ENCODE peak calls at places on chromosome 18, in nine cellular contexts. U, F, E, M, X, I, G, V and C are unnamed samples. For H3K4me1, the result is how much of the 10 kb centered on the place peaks cover.

GRCh38 chr18:500556-501405 is at the start of gene COLEC12:
- DNase-seq in I (peak), U (no peak), X (peak), M (no peak), F (no peak), V (no peak), G (no peak), E (no peak), C (peak)

GRCh38 chr18:48230459-48231113 is 178.6 kb downstream of the ZBTB7C start:
- DNase-seq in I (peak), V (no peak), G (peak), X (peak), E (peak), U (peak), M (no peak), F (peak), C (peak)

GRCh38 chr18:61651145-61651879 is 241.5 kb downstream of the RNF152 start:
- DNase-seq in F (no peak), V (no peak), G (no peak), U (no peak), X (no peak), I (no peak), M (no peak), E (peak), C (no peak)

GRCh38 chr18:57434177-57434535 is 1.0 kb upstream of the ONECUT2 start:
- DNase-seq in U (peak), E (peak), V (no peak), X (no peak), M (no peak), G (no peak), F (no peak), I (no peak), C (no peak)

GRCh38 chr18:49708674-49709580 is 104.4 kb downstream of the ACAA2 start:
- DNase-seq in G (no peak), M (no peak), F (no peak), V (no peak), X (no peak), E (no peak), I (no peak), U (no peak), C (no peak)

GRCh38 chr18:1408331-1408835 is 503.7 kb downstream of the ADCYAP1 start:
- DNase-seq in U (no peak), G (no peak), M (no peak), F (no peak), V (no peak), I (no peak), E (no peak), X (no peak), C (no peak)

GRCh38 chr18:79879566-79879965 is 71.9 kb downstream of the SLC66A2 start:
- DNase-seq in G (no peak), E (no peak), U (no peak), V (no peak), M (no peak), I (no peak), F (no peak), X (no peak), C (no peak)

GRCh38 chr18:27845897-27846296 is 331.0 kb downstream of the CDH2 start:
- DNase-seq in U (no peak), F (no peak), V (no peak), X (no peak), M (no peak), I (no peak), E (no peak), G (no peak), C (no peak)

GRCh38 chr18:23982154-23983071 is 32.1 kb upstream of the TTC39C start:
- DNase-seq in X (peak), U (peak), G (peak), I (no peak), E (peak), M (peak), F (peak), V (no peak), C (no peak)

GRCh38 chr18:72086421-72086820 is 457.7 kb downstream of the CBLN2 start:
- DNase-seq in X (no peak), I (no peak), V (no peak), E (peak), M (no peak), G (no peak), U (peak), F (no peak), C (no peak)

GRCh38 chr18:2002178-2002577 is 569.1 kb downstream of the METTL4 start:
- DNase-seq in X (no peak), E (no peak), I (no peak), U (no peak), V (no peak), M (no peak), F (no peak), G (no peak), C (no peak)

GRCh38 chr18:22170421-22171262 is 1.3 kb downstream of the GATA6 start:
- DNase-seq in G (peak), E (peak), M (peak), V (no peak), X (peak), F (peak), I (peak), U (peak), C (peak)

GRCh38 chr18:22282311-22283235 is 113.2 kb downstream of the GATA6 start:
- DNase-seq in I (peak), M (no peak), G (no peak), V (no peak), E (peak), U (peak), F (no peak), X (no peak), C (no peak)

GRCh38 chr18:32768646-32769206 is 4.1 kb downstream of the KLHL14 start:
- DNase-seq in F (no peak), V (no peak), E (no peak), X (no peak), U (no peak), I (no peak), G (no peak), M (no peak), C (no peak)

GRCh38 chr18:527136-527535 is 26.6 kb upstream of the COLEC12 start:
- DNase-seq in U (no peak), X (no peak), E (no peak), G (no peak), I (no peak), V (no peak), F (no peak), M (no peak), C (no peak)

GRCh38 chr18:58455318-58455950 is 173.5 kb downstream of the ALPK2 start:
- DNase-seq in G (no peak), U (no peak), X (no peak), I (no peak), E (peak), V (no peak), M (no peak), F (no peak), C (no peak)

GRCh38 chr18:3008546-3008945 is 4.4 kb downstream of the LPIN2 start:
- DNase-seq in V (no peak), U (peak), M (no peak), X (no peak), I (no peak), E (no peak), G (no peak), F (no peak), C (no peak)

GRCh38 chr18:59148192-59148591 is 8.5 kb downstream of the SEC11C start:
- DNase-seq in G (no peak), F (no peak), U (no peak), M (no peak), V (no peak), I (no peak), E (no peak), X (no peak), C (no peak)

GRCh38 chr18:28834889-28835288 is 658.0 kb upstream of the CDH2 start:
- DNase-seq in M (no peak), F (no peak), U (peak), V (no peak), I (no peak), E (no peak), X (no peak), G (no peak), C (no peak)

GRCh38 chr18:51342815-51343214 is 145.3 kb upstream of the MEX3C start:
- DNase-seq in G (no peak), V (peak), E (peak), F (no peak), M (no peak), U (peak), I (no peak), X (no peak), C (no peak)

GRCh38 chr18:74281011-74281638 is 10.6 kb downstream of the CYB5A start:
- DNase-seq in X (no peak), F (no peak), I (no peak), V (no peak), M (no peak), G (no peak), U (no peak), E (no peak), C (no peak)

DNA sequence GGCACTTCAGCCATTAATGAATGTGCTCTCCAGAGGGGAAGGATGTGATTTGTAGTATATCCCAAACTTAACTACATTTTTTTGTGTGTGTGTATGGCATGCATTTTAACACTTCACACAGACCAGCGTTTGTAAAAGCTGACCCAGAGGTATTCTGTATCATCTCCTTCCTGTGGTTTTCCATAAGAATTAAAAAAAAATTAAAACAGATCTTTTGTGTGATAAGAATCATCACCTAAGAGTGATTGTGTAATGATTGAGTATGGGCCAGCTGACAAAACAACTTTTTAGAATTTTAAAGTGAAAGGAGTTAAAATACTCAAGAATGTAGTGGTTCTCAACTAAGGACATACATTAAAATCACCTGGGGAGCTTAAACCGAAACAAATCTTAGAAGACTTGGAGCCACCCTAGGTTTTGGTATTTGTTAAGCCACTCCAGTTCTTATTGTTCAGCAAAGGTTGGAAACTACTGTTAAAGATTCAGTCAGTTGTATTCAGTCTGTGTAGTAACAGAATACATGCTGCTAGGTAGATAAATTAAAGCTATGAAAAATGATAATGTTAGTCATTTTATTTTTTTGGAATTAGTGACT is 120.1 kb downstream of the HAUS1 start:
- DNase-seq in I (no peak), X (no peak), V (no peak), E (no peak), M (no peak), G (no peak), U (no peak), F (no peak), C (no peak)
- H3K4me1 ChIP-seq in I (under half), X (under half), V (under half), E (under half), M (under half), G (under half), U (under half), F (under half), C (under half)

DNA sequence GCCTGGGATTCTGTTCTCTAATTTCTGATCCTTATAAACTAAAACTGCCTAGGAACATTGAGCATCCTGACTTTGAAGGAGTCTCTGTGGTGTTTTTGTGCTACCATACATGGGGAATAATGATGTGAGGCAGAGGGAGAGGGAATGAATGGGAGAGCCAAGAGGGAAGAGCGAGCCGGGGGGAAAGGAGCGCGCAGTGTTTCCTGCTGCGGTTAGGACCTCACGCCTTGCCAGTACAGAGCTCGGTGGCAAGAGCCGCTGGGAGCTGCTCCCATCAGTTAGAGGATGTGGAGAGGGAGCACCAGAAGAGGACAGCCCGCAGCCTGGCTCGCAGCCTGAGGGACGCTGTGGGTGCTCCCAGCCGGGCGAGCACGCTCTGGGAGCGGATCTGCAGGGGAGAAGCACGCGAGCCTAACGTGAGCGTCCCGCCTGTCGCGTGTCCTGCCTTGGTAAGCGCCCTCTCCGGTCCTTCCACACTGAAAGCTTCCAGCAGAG is 114.7 kb downstream of the FAM210A start:
- DNase-seq in U (no peak), X (peak), I (no peak), E (peak), G (no peak), M (peak), F (peak), V (no peak), C (no peak)
- H3K4me1 ChIP-seq in U (under half), X (under half), I (under half), E (under half), G (under half), M (under half), F (under half), V (under half), C (under half)

DNA sequence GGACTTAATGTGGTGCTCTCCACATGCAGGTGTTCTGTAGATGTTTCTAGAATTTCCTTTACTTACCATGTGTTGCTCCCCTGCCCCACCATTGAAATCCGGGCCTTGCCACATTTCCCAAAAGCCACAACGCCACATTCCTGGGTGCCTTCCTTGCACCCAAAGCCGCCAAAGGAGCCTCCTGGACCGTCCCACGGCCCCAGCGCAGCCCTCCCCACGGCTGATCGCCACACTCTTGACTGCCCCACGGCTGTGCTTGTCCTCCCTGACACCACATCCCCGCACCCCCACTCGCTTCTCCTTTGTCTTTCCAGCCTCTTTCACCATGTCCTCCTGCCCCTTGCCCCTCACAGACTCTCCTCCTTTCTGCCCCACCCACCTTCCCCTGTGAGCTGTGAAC is 40.2 kb upstream of the CHMP1B start:
- DNase-seq in M (no peak), X (no peak), I (no peak), E (no peak), V (no peak), F (no peak), U (no peak), G (no peak), C (no peak)
- H3K4me1 ChIP-seq in M (under half), X (under half), I (under half), E (under half), V (under half), F (under half), U (under half), G (under half), C (under half)

DNA sequence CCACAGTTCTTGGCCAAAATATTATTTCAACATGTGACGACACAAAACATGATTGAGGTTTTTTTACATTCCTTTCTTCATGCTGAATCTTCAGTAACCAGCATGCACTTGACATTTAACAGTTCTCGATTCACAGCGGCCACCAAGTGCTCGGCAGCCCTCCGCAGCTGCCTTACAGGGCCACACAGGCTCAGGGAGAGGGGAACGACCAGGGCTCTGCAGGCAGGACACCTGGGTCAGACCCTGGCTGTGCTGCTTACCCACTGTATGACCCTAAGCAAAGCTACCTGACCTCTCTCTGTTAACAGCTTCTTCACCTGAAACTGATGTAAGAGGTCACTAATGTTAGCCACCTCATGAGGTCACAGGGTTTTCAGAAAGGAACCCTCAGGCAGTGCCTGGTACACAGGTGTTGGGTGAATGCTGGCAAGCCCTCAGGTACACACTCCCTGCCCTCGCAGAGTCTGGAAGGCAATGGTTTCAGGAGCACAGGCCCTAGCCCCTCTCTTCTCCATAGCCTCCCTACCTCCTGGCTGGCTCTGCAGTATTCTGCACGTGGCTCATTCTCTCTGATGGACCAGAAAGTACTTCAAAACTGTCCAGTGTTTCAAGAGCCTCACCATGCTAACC is 25.7 kb downstream of the TUBB6 start:
- DNase-seq in F (no peak), V (no peak), I (no peak), X (no peak), M (no peak), G (no peak), U (no peak), E (no peak), C (no peak)
- H3K4me1 ChIP-seq in F (under half), V (under half), I (under half), X (under half), M (under half), G (under half), U (under half), E (under half), C (under half)

DNA sequence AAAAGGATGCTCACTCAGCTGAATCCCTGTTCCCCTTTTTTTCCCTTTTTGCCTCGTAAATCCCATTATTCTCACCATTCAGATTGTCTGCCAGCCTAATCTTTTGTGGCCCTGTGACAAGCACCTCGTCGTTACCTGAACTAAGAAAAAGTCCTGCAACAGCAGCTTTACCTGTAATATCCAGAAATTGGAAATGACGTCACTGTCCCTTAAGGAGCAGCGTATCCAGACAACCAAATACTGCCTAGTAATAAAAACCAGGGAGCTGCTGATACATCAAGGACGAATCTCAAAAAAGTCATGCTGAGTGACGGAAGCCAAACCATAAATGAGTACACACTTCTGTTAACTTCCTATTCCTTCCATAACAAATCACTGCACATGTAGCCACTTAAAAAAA is 694.9 kb downstream of the GALR1 start:
- DNase-seq in M (no peak), F (no peak), U (no peak), X (no peak), G (no peak), V (no peak), I (no peak), E (no peak), C (no peak)
- H3K4me1 ChIP-seq in M (under half), F (under half), U (under half), X (under half), G (under half), V (under half), I (under half), E (under half), C (under half)